ENCODE peak calls at places on chromosomes 13 and 19, in five cellular contexts. One of them, this sample, is unnamed.

GRCh38 chr13:41765020-41765419 is 195.9 kb downstream of the VWA8 start:
- DNase-seq in uterus: no peak
- DNase-seq in stimulated activated CD8-positive, alpha-beta memory T cell treated with anti-CD3 and anti-CD28 coated beads, Interleukin-4, amount 100 ng/mL, for 24 hours: no peak
- DNase-seq in stimulated activated naive CD8-positive, alpha-beta T cell treated with anti-CD3 and anti-CD28 coated beads, Interleukin-15, Interleukin-2, amounts not matched to agents 100 U/mL and 50 U/mL, for 24 hours: no peak
- DNase-seq in T follicular helper cell: no peak
- DNase-seq in this sample: no peak

GRCh38 chr13:25422153-25422552 is 50.4 kb downstream of the ATP8A2 start:
- DNase-seq in uterus: no peak
- DNase-seq in stimulated activated CD8-positive, alpha-beta memory T cell treated with anti-CD3 and anti-CD28 coated beads, Interleukin-4, amount 100 ng/mL, for 24 hours: no peak
- DNase-seq in stimulated activated naive CD8-positive, alpha-beta T cell treated with anti-CD3 and anti-CD28 coated beads, Interleukin-15, Interleukin-2, amounts not matched to agents 100 U/mL and 50 U/mL, for 24 hours: no peak
- DNase-seq in T follicular helper cell: no peak
- DNase-seq in this sample: no peak

GRCh38 chr19:35901055-35901644 is 810 bp upstream of the NFKBID start:
- DNase-seq in uterus: no peak
- DNase-seq in stimulated activated CD8-positive, alpha-beta memory T cell treated with anti-CD3 and anti-CD28 coated beads, Interleukin-4, amount 100 ng/mL, for 24 hours: no peak
- DNase-seq in stimulated activated naive CD8-positive, alpha-beta T cell treated with anti-CD3 and anti-CD28 coated beads, Interleukin-15, Interleukin-2, amounts not matched to agents 100 U/mL and 50 U/mL, for 24 hours: no peak
- DNase-seq in T follicular helper cell: no peak
- DNase-seq in this sample: no peak

GRCh38 chr13:98977568-98978270 is at the start of gene DOCK9:
- DNase-seq in uterus: peak; percentile 54
- DNase-seq in stimulated activated CD8-positive, alpha-beta memory T cell treated with anti-CD3 and anti-CD28 coated beads, Interleukin-4, amount 100 ng/mL, for 24 hours: no peak
- DNase-seq in stimulated activated naive CD8-positive, alpha-beta T cell treated with anti-CD3 and anti-CD28 coated beads, Interleukin-15, Interleukin-2, amounts not matched to agents 100 U/mL and 50 U/mL, for 24 hours: no peak
- DNase-seq in T follicular helper cell: no peak
- DNase-seq in this sample: no peak

GRCh38 chr13:84524586-84524985 is 642.3 kb upstream of the SLITRK1 start:
- DNase-seq in uterus: no peak
- DNase-seq in stimulated activated CD8-positive, alpha-beta memory T cell treated with anti-CD3 and anti-CD28 coated beads, Interleukin-4, amount 100 ng/mL, for 24 hours: no peak
- DNase-seq in stimulated activated naive CD8-positive, alpha-beta T cell treated with anti-CD3 and anti-CD28 coated beads, Interleukin-15, Interleukin-2, amounts not matched to agents 100 U/mL and 50 U/mL, for 24 hours: no peak
- DNase-seq in T follicular helper cell: no peak
- DNase-seq in this sample: no peak

GRCh38 chr19:49691243-49692101 is 556 bp downstream of the CPT1C start:
- DNase-seq in uterus: peak; percentile 64
- DNase-seq in stimulated activated CD8-positive, alpha-beta memory T cell treated with anti-CD3 and anti-CD28 coated beads, Interleukin-4, amount 100 ng/mL, for 24 hours: no peak
- DNase-seq in stimulated activated naive CD8-positive, alpha-beta T cell treated with anti-CD3 and anti-CD28 coated beads, Interleukin-15, Interleukin-2, amounts not matched to agents 100 U/mL and 50 U/mL, for 24 hours: peak; percentile 54
- DNase-seq in T follicular helper cell: no peak
- DNase-seq in this sample: no peak

GRCh38 chr19:7927605-7928333 is 1.8 kb upstream of the CTXN1 start:
- DNase-seq in uterus: peak; percentile 46
- DNase-seq in stimulated activated CD8-positive, alpha-beta memory T cell treated with anti-CD3 and anti-CD28 coated beads, Interleukin-4, amount 100 ng/mL, for 24 hours: no peak
- DNase-seq in stimulated activated naive CD8-positive, alpha-beta T cell treated with anti-CD3 and anti-CD28 coated beads, Interleukin-15, Interleukin-2, amounts not matched to agents 100 U/mL and 50 U/mL, for 24 hours: no peak
- DNase-seq in T follicular helper cell: no peak
- DNase-seq in this sample: no peak

GRCh38 chr19:40251991-40252390 is 25.5 kb upstream of the CCNP start:
- DNase-seq in uterus: no peak
- DNase-seq in stimulated activated CD8-positive, alpha-beta memory T cell treated with anti-CD3 and anti-CD28 coated beads, Interleukin-4, amount 100 ng/mL, for 24 hours: no peak
- DNase-seq in stimulated activated naive CD8-positive, alpha-beta T cell treated with anti-CD3 and anti-CD28 coated beads, Interleukin-15, Interleukin-2, amounts not matched to agents 100 U/mL and 50 U/mL, for 24 hours: no peak
- DNase-seq in T follicular helper cell: no peak
- DNase-seq in this sample: no peak

GRCh38 chr13:98089826-98090225 is 53.1 kb upstream of the FARP1 start:
- DNase-seq in uterus: no peak
- DNase-seq in stimulated activated CD8-positive, alpha-beta memory T cell treated with anti-CD3 and anti-CD28 coated beads, Interleukin-4, amount 100 ng/mL, for 24 hours: no peak
- DNase-seq in stimulated activated naive CD8-positive, alpha-beta T cell treated with anti-CD3 and anti-CD28 coated beads, Interleukin-15, Interleukin-2, amounts not matched to agents 100 U/mL and 50 U/mL, for 24 hours: no peak
- DNase-seq in T follicular helper cell: no peak
- DNase-seq in this sample: no peak

GRCh38 chr19:17687141-17687856 is 855 bp downstream of the UNC13A start:
- DNase-seq in uterus: no peak
- DNase-seq in stimulated activated CD8-positive, alpha-beta memory T cell treated with anti-CD3 and anti-CD28 coated beads, Interleukin-4, amount 100 ng/mL, for 24 hours: no peak
- DNase-seq in stimulated activated naive CD8-positive, alpha-beta T cell treated with anti-CD3 and anti-CD28 coated beads, Interleukin-15, Interleukin-2, amounts not matched to agents 100 U/mL and 50 U/mL, for 24 hours: no peak
- DNase-seq in T follicular helper cell: no peak
- DNase-seq in this sample: no peak